ENCODE peak calls at places on chromosomes 2 and 18, in four cellular contexts. X is cardiac muscle cell, A is mammary epithelial cell, P is MCF 10A. Q is an unnamed sample.

GRCh38 chr18:70452501-70452900 is 163.7 kb downstream of the SOCS6 start:
- DNase-seq in X (no peak), A (no peak), P (no peak), Q (no peak)

GRCh38 chr2:128324008-128324896 is 5.6 kb upstream of the HS6ST1 start:
- DNase-seq in X (no peak), A (no peak), P (no peak), Q (no peak)

GRCh38 chr2:9638532-9638931 is 7.7 kb upstream of the YWHAQ start:
- DNase-seq in X (peak), A (peak), P (peak), Q (peak)

GRCh38 chr2:237264480-237265219 is 149.3 kb downstream of the COL6A3 start:
- DNase-seq in X (peak), A (no peak), P (peak), Q (peak)

GRCh38 chr2:135052042-135052876 is at the start of gene RAB3GAP1:
- DNase-seq in X (peak), A (peak), P (peak), Q (peak)

GRCh38 chr18:9861157-9861556 is 24.6 kb upstream of the TXNDC2 start:
- DNase-seq in X (no peak), A (no peak), P (no peak), Q (no peak)

GRCh38 chr2:240259201-240259923 is 118.9 kb upstream of the OTOS start:
- DNase-seq in X (peak), A (no peak), P (no peak), Q (no peak)

GRCh38 chr2:122209377-122209776 is 453.9 kb downstream of the TSN start:
- DNase-seq in X (no peak), A (no peak), P (no peak), Q (no peak)

GRCh38 chr18:58962331-58962730 is 97.7 kb downstream of the ZNF532 start:
- DNase-seq in X (no peak), A (no peak), P (no peak), Q (no peak)

GRCh38 chr2:149972039-149972438 is 384.5 kb upstream of the MMADHC start:
- DNase-seq in X (peak), A (no peak), P (no peak), Q (no peak)

GRCh38 chr2:68330691-68331090 is 10.9 kb upstream of the CNRIP1 start:
- DNase-seq in X (peak), A (no peak), P (no peak), Q (peak)

GRCh38 chr18:42798606-42799005 is 316.9 kb downstream of the RIT2 start:
- DNase-seq in X (no peak), A (no peak), P (no peak), Q (no peak)

GRCh38 chr18:75211002-75211621 is 515 bp downstream of the TSHZ1 start:
- DNase-seq in X (peak), A (peak), P (no peak), Q (peak)

GRCh38 chr2:40488927-40489677 is 37.2 kb upstream of the SLC8A1 start:
- DNase-seq in X (peak), A (peak), P (peak), Q (peak)

GRCh38 chr2:50335852-50336251 is 696.1 kb downstream of the NRXN1 start:
- DNase-seq in X (no peak), A (no peak), P (no peak), Q (no peak)

Q was measured in epithelial cell of esophagus.